ENCODE peak calls at places on chromosomes 2 and 18, in six cellular contexts. Q is psoas muscle, O is left lung, S is GM23248, D is tibial artery, V is heart left ventricle. P is an unnamed sample. For H3K4me1 and H3K9me3, the result is how much of the 10 kb centered on the place peaks cover.

GRCh38 chr2:171146071-171146470 is 14.6 kb downstream of the TLK1 start:
- DNase-seq in Q (no peak), O (no peak), S (no peak), D (no peak), V (no peak), P (no peak)

GRCh38 chr2:17661460-17661859 is 92.2 kb downstream of the SMC6 start:
- DNase-seq in Q (no peak), O (no peak), S (peak), D (no peak), V (no peak), P (no peak)

GRCh38 chr2:170817247-170817998 is 736 bp downstream of the GAD1 start:
- DNase-seq in Q (no peak), O (no peak), S (peak), D (no peak), V (no peak), P (no peak)

GRCh38 chr2:165825041-165825440 is 31.0 kb upstream of the GALNT3 start:
- DNase-seq in Q (no peak), O (no peak), S (no peak), D (no peak), V (no peak), P (no peak)

GRCh38 chr2:98518106-98518505 is 73.4 kb downstream of the INPP4A start:
- DNase-seq in Q (no peak), O (no peak), S (peak), D (no peak), V (no peak), P (peak)

GRCh38 chr2:67260348-67261277 is 136.5 kb upstream of the ETAA1 start:
- DNase-seq in Q (peak), O (no peak), S (peak), D (peak), V (peak), P (no peak)

GRCh38 chr2:172442072-172442895 is 14.9 kb downstream of the ITGA6 start:
- DNase-seq in Q (no peak), O (no peak), S (peak), D (no peak), V (no peak), P (peak)

GRCh38 chr2:71608441-71608840 is 155.1 kb downstream of the DYSF start:
- DNase-seq in Q (peak), O (peak), S (no peak), D (peak), V (no peak), P (no peak)

GRCh38 chr2:226387499-226387942 is 412.1 kb downstream of the IRS1 start:
- DNase-seq in Q (no peak), O (no peak), S (peak), D (no peak), V (no peak), P (no peak)

GRCh38 chr2:180621366-180621765 is 359.0 kb upstream of the UBE2E3 start:
- DNase-seq in Q (no peak), O (no peak), S (no peak), D (no peak), V (no peak), P (no peak)

GRCh38 chr2:192128655-192129054 is 66.1 kb downstream of the TMEFF2 start:
- DNase-seq in Q (no peak), O (no peak), S (peak), D (no peak), V (no peak), P (no peak)

GRCh38 chr2:177551989-177552413 is 159.4 kb downstream of the AGPS start:
- DNase-seq in Q (peak), O (no peak), S (peak), D (no peak), V (peak), P (no peak)

GRCh38 chr2:26526589-26526988 is 48.7 kb upstream of the OTOF start:
- DNase-seq in Q (no peak), O (no peak), S (no peak), D (no peak), V (no peak), P (no peak)

GRCh38 chr18:76980663-76981387 is 151.8 kb downstream of the MBP start:
- DNase-seq in Q (no peak), O (no peak), S (no peak), D (no peak), V (no peak), P (no peak)

GRCh38 chr2:20135631-20136050 is 84.2 kb upstream of the LAPTM4A start:
- DNase-seq in Q (peak), O (no peak), S (peak), D (peak), V (peak), P (no peak)

GRCh38 chr2:127052068-127052770 is 54.7 kb downstream of the BIN1 start:
- DNase-seq in Q (peak), O (peak), S (no peak), D (peak), V (peak), P (no peak)

GRCh38 chr2:11553661-11554429 is 20.0 kb downstream of the GREB1 start:
- DNase-seq in Q (no peak), O (no peak), S (no peak), D (no peak), V (no peak), P (no peak)

GRCh38 chr2:36912692-36913091 is 53.6 kb downstream of the STRN start:
- DNase-seq in Q (no peak), O (no peak), S (peak), D (no peak), V (no peak), P (no peak)

GRCh38 chr2:27627963-27628766 is 647 bp downstream of the CCDC121 start:
- DNase-seq in Q (no peak), O (peak), S (peak), D (no peak), V (peak), P (no peak)

GRCh38 chr2:182241936-182242335 is 184.9 kb downstream of the PDE1A start:
- DNase-seq in Q (no peak), O (no peak), S (no peak), D (no peak), V (no peak), P (no peak)

GRCh38 chr2:147789720-147790119 is 55.1 kb upstream of the ACVR2A start:
- DNase-seq in Q (no peak), O (no peak), S (peak), D (no peak), V (no peak), P (no peak)

GRCh38 chr2:178477443-178478099 is 829 bp downstream of the FKBP7 start:
- DNase-seq in Q (no peak), O (no peak), S (no peak), D (no peak), V (no peak), P (no peak)

GRCh38 chr2:149657393-149657792 is 69.8 kb upstream of the MMADHC start:
- DNase-seq in Q (no peak), O (no peak), S (no peak), D (no peak), V (no peak), P (no peak)

GRCh38 chr18:8893221-8893620 is 187.9 kb downstream of the MTCL1 start:
- DNase-seq in Q (no peak), O (no peak), S (no peak), D (no peak), V (no peak), P (no peak)

GRCh38 chr2:236045264-236046235 is 122.6 kb downstream of the GBX2 start:
- DNase-seq in Q (no peak), O (no peak), S (no peak), D (no peak), V (no peak), P (no peak)

GRCh38 chr2:230903251-230904150 is 21.5 kb downstream of the GPR55 start:
- DNase-seq in Q (no peak), O (no peak), S (no peak), D (no peak), V (no peak), P (no peak)

GRCh38 chr2:171814883-171815282 is 79.2 kb downstream of the SLC25A12 start:
- DNase-seq in Q (no peak), O (no peak), S (no peak), D (no peak), V (no peak), P (no peak)

GRCh38 chr2:8222979-8223730 is 458.7 kb upstream of the ID2 start:
- DNase-seq in Q (no peak), O (no peak), S (no peak), D (no peak), V (no peak), P (no peak)

GRCh38 chr2:359047-359446 is 71.2 kb upstream of the ALKAL2 start:
- DNase-seq in Q (no peak), O (no peak), S (no peak), D (no peak), V (no peak), P (no peak)

GRCh38 chr2:105517814-105518705 is 119.2 kb upstream of the FHL2 start:
- DNase-seq in Q (peak), O (no peak), S (peak), D (peak), V (peak), P (no peak)

GRCh38 chr2:28539095-28539494 is 43.2 kb downstream of the PLB1 start:
- DNase-seq in Q (no peak), O (no peak), S (no peak), D (no peak), V (no peak), P (no peak)

GRCh38 chr2:29841386-29842004 is 79.9 kb downstream of the ALK start:
- DNase-seq in Q (no peak), O (no peak), S (peak), D (no peak), V (no peak), P (no peak)

GRCh38 chr2:42859006-42859552 is 66.7 kb upstream of the HAAO start:
- DNase-seq in Q (no peak), O (no peak), S (peak), D (peak), V (no peak), P (peak)

GRCh38 chr2:54595999-54596903 is 127.2 kb upstream of the EML6 start:
- DNase-seq in Q (peak), O (no peak), S (no peak), D (no peak), V (peak), P (no peak)

GRCh38 chr2:74675090-74675489 is 21.0 kb downstream of the SEMA4F start:
- DNase-seq in Q (no peak), O (no peak), S (no peak), D (no peak), V (no peak), P (no peak)

GRCh38 chr18:31508781-31509180 is 10.8 kb downstream of the DSG2 start:
- DNase-seq in Q (no peak), O (no peak), S (no peak), D (no peak), V (no peak), P (no peak)

GRCh38 chr2:19711470-19712372 is 190.1 kb downstream of the TTC32 start:
- DNase-seq in Q (no peak), O (no peak), S (peak), D (no peak), V (no peak), P (no peak)

DNA sequence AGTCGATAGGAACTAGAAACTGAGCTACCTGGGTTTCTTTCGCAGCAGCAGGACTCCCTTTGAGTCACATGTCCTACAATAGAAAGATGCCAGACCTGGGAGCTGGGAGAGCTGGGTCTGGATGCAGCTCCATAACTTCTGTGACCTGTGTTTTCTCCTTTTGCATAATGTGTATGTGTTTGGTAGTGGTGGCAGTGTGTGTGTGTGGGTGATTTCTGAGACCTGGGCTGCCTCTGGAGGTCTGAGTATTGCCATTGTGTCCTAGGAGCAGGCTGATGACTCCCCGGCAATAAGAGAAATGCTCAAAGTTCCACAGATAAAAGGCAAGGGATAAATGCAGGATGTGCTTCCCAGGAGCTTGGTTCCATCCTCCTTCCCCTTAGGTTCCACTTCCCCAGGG is 6.4 kb downstream of the WNT10A start:
- DNase-seq in Q (no peak), O (no peak), S (no peak), D (no peak), V (no peak), P (no peak)
- H3K4me1 ChIP-seq in Q (under half), O (under half), S (under half), D (under half), V (under half), P (under half)

GRCh38 chr2:108458082-108458481 is 9.1 kb downstream of the GCC2 start:
- DNase-seq in Q (no peak), O (no peak), S (peak), D (no peak), V (no peak), P (no peak)
- H3K27ac ChIP-seq in Q (no peak), O (no peak), S (no peak), D (no peak), V (no peak), P (no peak)

GRCh38 chr2:15840173-15840572 is 100.2 kb upstream of the MYCN start:
- DNase-seq in Q (no peak), O (no peak), S (no peak), D (no peak), V (no peak), P (no peak)

GRCh38 chr2:15839461-15840124 is 100.8 kb upstream of the MYCN start:
- DNase-seq in Q (no peak), O (no peak), S (no peak), D (no peak), V (no peak), P (no peak)

GRCh38 chr2:15842771-15843666 is 97.3 kb upstream of the MYCN start:
- DNase-seq in Q (no peak), O (no peak), S (no peak), D (no peak), V (no peak), P (no peak)

GRCh38 chr2:15841776-15842554 is 98.4 kb upstream of the MYCN start:
- DNase-seq in Q (no peak), O (no peak), S (no peak), D (no peak), V (no peak), P (no peak)

GRCh38 chr2:15840969-15841368 is 99.4 kb upstream of the MYCN start:
- DNase-seq in Q (no peak), O (no peak), S (no peak), D (no peak), V (no peak), P (no peak)
- H3K9me3 ChIP-seq in Q (under half), O (under half), S (under half), D (under half), V (under half), P (under half)

DNA sequence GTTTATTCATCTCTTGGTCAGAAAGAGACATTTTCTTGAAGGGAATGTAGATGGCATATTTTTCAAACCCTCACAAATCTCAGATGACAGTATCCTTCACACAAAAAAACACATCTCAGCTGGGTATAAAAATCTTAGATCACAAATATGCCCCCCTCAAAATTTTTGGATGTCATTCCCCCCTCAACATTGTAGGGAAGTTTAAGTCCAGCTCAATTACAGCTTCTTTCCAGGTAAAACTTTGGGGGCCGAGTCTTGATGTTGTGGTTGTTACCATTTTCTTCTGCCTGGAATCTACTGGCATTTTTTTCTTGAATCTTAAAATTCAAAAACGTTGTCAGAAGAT is 46.1 kb downstream of the HDAC4 start:
- DNase-seq in Q (no peak), O (no peak), S (no peak), D (no peak), V (no peak), P (no peak)
- H3K4me1 ChIP-seq in Q (under half), O (under half), S (under half), D (under half), V (under half), P (under half)

DNA sequence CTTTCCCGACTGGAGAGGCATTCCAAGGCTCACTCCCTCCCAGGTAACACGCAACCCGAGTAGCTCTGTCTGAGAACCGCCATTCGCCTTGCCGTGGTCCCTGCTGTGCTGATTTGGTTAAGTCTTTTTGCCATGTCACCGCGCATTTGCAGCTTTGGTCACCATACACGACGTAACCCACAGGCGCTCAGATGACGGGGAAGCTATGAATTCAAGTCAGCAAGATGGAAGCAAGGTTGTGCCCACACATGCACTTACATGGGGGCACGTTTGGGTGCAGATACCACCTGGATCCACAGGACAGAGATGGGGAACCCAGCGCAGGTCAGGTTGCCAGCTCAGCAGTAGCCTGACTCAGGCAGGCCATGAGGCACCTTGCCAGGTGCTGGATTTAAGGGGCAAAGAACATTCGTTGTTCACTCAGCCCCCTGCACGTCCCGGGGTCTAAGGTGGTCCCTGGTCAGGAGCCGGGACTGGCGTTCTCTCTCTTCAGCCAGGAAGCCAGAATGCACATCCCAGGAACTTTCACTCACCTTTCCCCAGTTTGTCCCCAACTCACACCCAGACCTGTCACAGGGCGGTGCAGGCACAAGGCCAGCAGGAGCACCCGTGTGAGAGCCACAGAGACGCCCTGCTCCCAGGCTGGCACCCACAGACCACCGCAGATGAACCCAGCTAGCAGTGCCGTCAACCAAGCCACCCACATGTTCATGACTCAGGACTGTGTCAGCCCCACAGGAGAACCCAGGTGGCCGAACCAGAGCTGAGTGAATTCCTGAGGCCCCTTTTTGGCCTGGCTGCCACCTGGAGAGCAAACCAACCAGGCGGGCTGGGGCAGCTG is 19.9 kb downstream of the SNED1 start:
- DNase-seq in Q (peak), O (peak), S (peak), D (peak), V (no peak), P (no peak)
- H3K27ac ChIP-seq in Q (no peak), O (no peak), S (no peak), D (no peak), V (no peak), P (no peak)